ENCODE peak calls at places on chromosome 16, in seven cellular contexts. Q is H1, P is GM12891, X is GM12878, C is SK-N-SH, O is K562, T is HepG2. E is an unnamed sample.

GRCh38 chr16:66894948-66895696 is 14.8 kb downstream of the PDP2 start:
- DNase-seq in Q (peak), P (peak), X (no peak), C (peak), O (peak), T (peak), E (peak)

GRCh38 chr16:25260416-25260815 is 2.8 kb upstream of the ZKSCAN2 start:
- DNase-seq in Q (no peak), P (no peak), X (no peak), C (no peak), O (no peak), T (no peak), E (no peak)

GRCh38 chr16:30413116-30413806 is 5.9 kb downstream of the ZNF771 start:
- DNase-seq in Q (no peak), P (no peak), X (no peak), C (no peak), O (no peak), T (no peak), E (no peak)

GRCh38 chr16:48158296-48158695 is 2.5 kb upstream of the ABCC12 start:
- DNase-seq in Q (no peak), P (no peak), X (peak), C (no peak), O (peak), T (peak), E (no peak)

GRCh38 chr16:77918792-77919707 is 103.3 kb upstream of the CLEC3A start:
- DNase-seq in Q (no peak), P (no peak), X (no peak), C (no peak), O (no peak), T (peak), E (no peak)

GRCh38 chr16:46908540-46909372 is 24.6 kb downstream of the GPT2 start:
- DNase-seq in Q (peak), P (no peak), X (no peak), C (peak), O (peak), T (peak), E (no peak)

GRCh38 chr16:58753711-58754134 is 19.6 kb upstream of the GOT2 start:
- DNase-seq in Q (no peak), P (no peak), X (no peak), C (no peak), O (no peak), T (no peak), E (no peak)

GRCh38 chr16:65749566-65749965 is 616.9 kb upstream of the CDH5 start:
- DNase-seq in Q (no peak), P (no peak), X (no peak), C (no peak), O (no peak), T (no peak), E (no peak)

GRCh38 chr16:81493755-81494433 is 49.3 kb downstream of the CMIP start:
- DNase-seq in Q (no peak), P (no peak), X (no peak), C (no peak), O (peak), T (peak), E (no peak)
- TF ChIP-seq TAF1 in Q (no peak), P (no peak), X (no peak), C (no peak), O (no peak), T (no peak), E (no peak)

GRCh38 chr16:76265434-76266045 is 11.7 kb upstream of the CNTNAP4 start:
- DNase-seq in Q (peak), P (no peak), X (no peak), C (peak), O (peak), T (peak), E (no peak)
- TF ChIP-seq TAF1 in Q (no peak), P (no peak), X (no peak), C (no peak), O (no peak), T (no peak), E (no peak)

GRCh38 chr16:28063047-28063521 is 430 bp downstream of the GSG1L start:
- DNase-seq in Q (peak), P (no peak), X (no peak), C (peak), O (no peak), T (no peak), E (no peak)
- TF ChIP-seq TAF1 in Q (no peak), P (no peak), X (no peak), C (no peak), O (no peak), T (no peak), E (no peak)

DNA sequence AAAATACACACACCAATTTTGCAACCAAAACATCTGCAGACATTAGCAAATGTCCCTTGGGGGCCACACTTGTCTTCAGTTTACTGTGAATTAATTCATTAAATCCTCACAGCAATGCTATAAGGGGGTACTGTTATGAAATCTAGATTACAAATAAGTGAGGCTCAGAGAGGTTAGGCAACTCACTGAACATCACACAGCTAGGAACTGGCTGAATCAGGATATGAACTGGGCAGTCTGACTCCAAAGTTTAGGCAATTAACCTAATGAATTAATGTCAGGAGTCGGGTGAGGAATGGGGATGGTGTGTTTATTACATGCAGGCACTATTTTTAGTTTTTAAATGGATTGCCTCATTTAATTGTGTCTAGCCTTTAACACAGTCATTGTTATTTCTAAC is 305.7 kb upstream of the XYLT1 start:
- DNase-seq in Q (no peak), P (no peak), X (no peak), C (no peak), O (no peak), T (no peak), E (no peak)
- TF ChIP-seq TAF1 in Q (no peak), P (no peak), X (no peak), C (no peak), O (no peak), T (no peak), E (no peak)

DNA sequence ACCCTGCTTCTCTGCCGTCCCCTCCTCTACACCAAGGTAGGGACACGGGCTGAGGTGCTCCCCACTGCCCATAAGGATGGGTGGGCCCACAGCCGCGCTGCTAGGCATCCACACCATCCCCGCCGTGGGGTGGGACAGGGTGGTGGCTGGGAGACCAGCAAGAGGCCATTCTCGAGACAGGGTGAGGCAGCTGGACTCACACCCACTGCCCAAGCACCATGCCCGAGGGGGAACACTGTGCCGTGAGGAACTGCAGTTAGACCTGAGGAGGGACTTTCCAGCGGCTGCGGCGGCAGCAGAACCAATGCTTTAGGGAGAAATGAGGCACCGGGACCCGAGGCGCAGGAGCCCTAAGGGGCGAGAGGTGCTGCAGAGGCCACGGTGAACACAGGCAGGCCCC is 13.3 kb downstream of the PKD1 start:
- DNase-seq in Q (no peak), P (no peak), X (no peak), C (no peak), O (no peak), T (no peak), E (no peak)
- TF ChIP-seq TAF1 in Q (no peak), P (no peak), X (no peak), C (no peak), O (no peak), T (no peak), E (no peak)

DNA sequence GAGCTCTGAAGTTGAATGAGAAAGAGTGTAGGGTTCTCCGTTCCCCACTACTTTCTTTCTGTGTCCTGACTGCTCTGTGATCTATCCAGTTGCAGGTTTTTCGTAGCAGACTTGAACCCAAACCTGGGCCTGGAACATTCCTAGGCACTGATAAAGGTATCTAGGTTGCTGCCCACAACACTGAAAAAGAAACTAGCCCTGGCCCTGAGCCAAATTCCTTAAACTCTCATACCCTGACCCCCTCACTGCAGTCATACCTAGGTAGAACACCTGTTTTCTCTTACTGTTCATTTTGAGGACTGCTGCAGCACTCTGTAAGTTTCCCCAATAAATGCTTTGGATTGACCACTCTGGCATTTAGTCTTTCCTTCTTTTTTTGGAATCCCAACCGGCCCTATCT is 5.4 kb downstream of the HYDIN start:
- DNase-seq in Q (no peak), P (no peak), X (no peak), C (no peak), O (no peak), T (no peak), E (no peak)
- TF ChIP-seq TAF1 in Q (no peak), P (no peak), X (no peak), C (no peak), O (no peak), T (no peak), E (no peak)

DNA sequence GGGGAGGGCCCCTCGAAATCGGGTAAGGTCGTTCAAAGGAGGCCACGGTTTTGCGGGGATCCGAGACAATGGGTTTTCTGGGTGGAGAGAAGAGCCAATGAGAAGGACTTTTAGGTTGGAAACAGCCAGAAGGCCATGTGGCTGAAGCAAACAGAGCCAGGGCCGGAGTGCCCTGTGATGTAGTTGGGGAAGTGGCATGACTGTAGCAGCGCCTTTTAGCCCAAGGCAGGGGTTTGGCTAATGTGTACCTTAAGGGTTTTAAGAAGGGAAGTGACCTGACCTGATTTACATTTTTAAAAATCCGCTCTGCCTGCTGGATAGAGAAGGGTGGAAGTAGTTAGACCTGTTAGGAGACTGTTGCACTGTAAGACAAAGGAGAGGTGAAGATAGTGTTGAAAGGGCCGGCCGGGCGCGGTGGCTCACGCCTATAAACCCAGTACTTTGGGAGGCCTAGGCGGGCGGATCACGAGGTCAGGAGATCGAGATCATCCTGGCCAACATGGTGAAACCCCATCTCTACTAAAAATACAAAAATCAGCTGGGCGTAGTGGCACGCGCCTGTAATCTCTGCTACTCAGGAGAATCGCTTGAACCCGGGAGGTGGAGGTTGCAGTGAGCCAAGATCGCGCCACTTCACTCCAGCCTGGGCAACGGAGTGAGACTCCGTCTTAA is 1.0 kb downstream of the LYRM1 start:
- DNase-seq in Q (peak), P (no peak), X (no peak), C (peak), O (no peak), T (peak), E (peak)
- TF ChIP-seq TAF1 in Q (peak), P (no peak), X (no peak), C (no peak), O (no peak), T (no peak), E (no peak)

GRCh38 chr16:79278506-79278905 is 322.0 kb downstream of the MAF start:
- DNase-seq in Q (no peak), P (no peak), X (no peak), C (no peak), O (no peak), T (no peak), E (peak)
- TF ChIP-seq TAF1 in Q (no peak), P (no peak), X (no peak), C (no peak), O (no peak), T (no peak), E (no peak)

DNA sequence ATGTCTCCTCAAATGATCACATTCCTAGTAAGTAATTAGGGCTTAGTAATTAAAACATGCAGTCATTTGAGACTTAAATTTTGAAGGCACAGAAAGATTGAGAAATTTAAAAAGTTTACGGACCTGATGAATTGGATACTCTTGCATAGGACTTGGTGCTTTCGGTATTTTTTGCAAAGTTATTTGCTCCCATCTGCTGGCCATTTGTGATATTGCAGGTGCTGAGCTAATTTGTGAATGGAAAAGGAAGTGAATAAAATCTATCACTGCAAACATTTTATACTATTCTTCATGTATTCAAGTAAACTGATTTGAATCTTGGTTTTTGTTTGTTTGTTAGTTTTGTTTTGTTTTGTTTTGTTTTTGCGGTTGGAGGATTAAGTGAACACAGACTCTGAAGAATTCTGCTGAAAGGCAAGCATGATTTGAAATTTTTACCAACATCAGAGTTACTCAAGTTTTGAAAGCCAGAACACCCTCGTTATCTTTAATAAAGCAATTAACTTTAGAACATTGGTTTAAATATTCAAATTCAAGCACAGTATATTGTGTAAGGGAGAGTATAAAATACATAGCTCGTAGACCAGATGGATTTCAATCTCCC is 689.5 kb upstream of the RBFOX1 start:
- DNase-seq in Q (peak), P (no peak), X (peak), C (peak), O (peak), T (peak), E (no peak)
- TF ChIP-seq TAF1 in Q (no peak), P (no peak), X (no peak), C (no peak), O (no peak), T (no peak), E (no peak)

DNA sequence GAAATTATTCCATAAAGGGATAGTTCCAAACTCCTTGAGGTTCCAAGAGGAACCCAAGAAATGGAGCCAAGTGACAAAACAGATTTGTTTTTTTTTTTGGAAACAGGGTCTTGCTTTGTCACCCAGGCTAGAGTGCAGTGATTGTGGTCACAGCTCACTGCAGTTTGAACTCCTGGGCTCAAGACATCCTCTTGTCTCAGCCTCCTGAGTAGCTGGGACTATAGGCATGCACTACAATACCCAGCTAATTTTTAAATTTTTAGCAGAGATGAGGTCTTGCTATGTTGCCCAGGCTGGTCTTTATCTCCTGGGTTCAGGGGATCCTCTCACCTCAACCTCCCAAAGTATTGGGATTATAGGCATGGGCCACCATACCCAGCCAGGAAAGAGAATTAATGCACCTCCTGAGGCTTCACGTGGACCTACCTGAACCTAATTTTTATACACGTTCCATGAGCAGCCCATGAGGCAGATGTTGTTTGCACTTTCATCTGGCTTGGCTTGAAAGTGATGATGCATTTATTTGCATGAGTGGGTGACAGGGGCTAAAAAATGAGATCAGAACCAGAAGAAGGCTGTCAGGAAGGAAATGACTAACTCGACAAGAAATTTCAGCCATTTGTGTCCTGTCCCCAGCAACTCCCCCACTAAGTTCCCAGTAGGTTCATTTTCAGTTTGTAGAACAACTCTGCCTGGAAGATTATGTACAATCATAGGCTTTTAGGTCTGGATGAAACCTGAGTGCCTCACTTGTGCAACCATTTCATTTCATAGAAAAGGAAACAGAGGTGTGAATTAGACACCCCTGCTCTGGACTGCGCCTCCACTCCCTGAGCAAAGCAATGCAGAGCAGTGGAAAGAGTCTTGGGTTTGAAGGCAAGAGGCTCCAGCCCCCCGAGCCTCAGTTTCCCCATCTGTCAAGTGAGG is 10.3 kb upstream of the IRF8 start:
- DNase-seq in Q (no peak), P (peak), X (peak), C (no peak), O (no peak), T (peak), E (peak)
- TF ChIP-seq TAF1 in Q (no peak), P (no peak), X (no peak), C (no peak), O (no peak), T (no peak), E (no peak)